ENCODE peak calls at places on chromosomes 12 and 14, in eight cellular contexts. J is Jurkat, Clone E6-1; M is GM23338; I is ascending aorta; T is retinal pigment epithelial cell; D is neuronal stem cell; G is tibial artery; P is thoracic aorta. Y is an unnamed sample.

GRCh38 chr12:105226219-105226618 is 9.8 kb downstream of the APPL2 start:
- DNase-seq in G (peak), P (peak), M (peak), I (peak), T (peak), J (peak), D (no peak), Y (peak)

GRCh38 chr14:31025335-31026075 is at the start of gene AP4S1:
- DNase-seq in J (no peak), G (peak), I (peak), D (peak), P (no peak), M (peak), T (no peak), Y (no peak)

GRCh38 chr12:46907791-46908190 is 82.0 kb upstream of the SLC38A4 start:
- DNase-seq in P (no peak), D (no peak), G (no peak), J (no peak), I (no peak), M (no peak), T (no peak), Y (no peak)

GRCh38 chr12:115035536-115036107 is 351.6 kb upstream of the TBX3 start:
- DNase-seq in I (no peak), M (no peak), P (no peak), J (no peak), G (no peak), D (peak), T (no peak), Y (no peak)

GRCh38 chr14:56145181-56145580 is 27.0 kb downstream of the PELI2 start:
- DNase-seq in G (no peak), M (no peak), P (no peak), I (no peak), D (no peak), J (no peak), T (no peak), Y (peak)

GRCh38 chr14:61322011-61322798 is 826 bp downstream of the PRKCH start:
- DNase-seq in P (no peak), D (no peak), T (no peak), G (no peak), I (no peak), M (peak), J (no peak), Y (no peak)

GRCh38 chr12:132284618-132285310 is 44.6 kb downstream of the GALNT9 start:
- DNase-seq in T (no peak), M (no peak), G (no peak), D (no peak), J (no peak), I (no peak), P (no peak), Y (no peak)

GRCh38 chr14:35366048-35366428 is 38.5 kb downstream of the NFKBIA start:
- DNase-seq in M (no peak), T (no peak), J (no peak), I (peak), G (no peak), P (no peak), D (no peak), Y (no peak)

GRCh38 chr12:82413994-82414393 is 55.7 kb downstream of the METTL25 start:
- DNase-seq in T (no peak), I (no peak), G (no peak), P (no peak), J (no peak), M (no peak), D (no peak), Y (no peak)

GRCh38 chr12:52407918-52408317 is 1.8 kb upstream of the KRT82 start:
- DNase-seq in J (no peak), G (no peak), I (no peak), T (no peak), P (no peak), D (no peak), M (no peak), Y (no peak)

DNA sequence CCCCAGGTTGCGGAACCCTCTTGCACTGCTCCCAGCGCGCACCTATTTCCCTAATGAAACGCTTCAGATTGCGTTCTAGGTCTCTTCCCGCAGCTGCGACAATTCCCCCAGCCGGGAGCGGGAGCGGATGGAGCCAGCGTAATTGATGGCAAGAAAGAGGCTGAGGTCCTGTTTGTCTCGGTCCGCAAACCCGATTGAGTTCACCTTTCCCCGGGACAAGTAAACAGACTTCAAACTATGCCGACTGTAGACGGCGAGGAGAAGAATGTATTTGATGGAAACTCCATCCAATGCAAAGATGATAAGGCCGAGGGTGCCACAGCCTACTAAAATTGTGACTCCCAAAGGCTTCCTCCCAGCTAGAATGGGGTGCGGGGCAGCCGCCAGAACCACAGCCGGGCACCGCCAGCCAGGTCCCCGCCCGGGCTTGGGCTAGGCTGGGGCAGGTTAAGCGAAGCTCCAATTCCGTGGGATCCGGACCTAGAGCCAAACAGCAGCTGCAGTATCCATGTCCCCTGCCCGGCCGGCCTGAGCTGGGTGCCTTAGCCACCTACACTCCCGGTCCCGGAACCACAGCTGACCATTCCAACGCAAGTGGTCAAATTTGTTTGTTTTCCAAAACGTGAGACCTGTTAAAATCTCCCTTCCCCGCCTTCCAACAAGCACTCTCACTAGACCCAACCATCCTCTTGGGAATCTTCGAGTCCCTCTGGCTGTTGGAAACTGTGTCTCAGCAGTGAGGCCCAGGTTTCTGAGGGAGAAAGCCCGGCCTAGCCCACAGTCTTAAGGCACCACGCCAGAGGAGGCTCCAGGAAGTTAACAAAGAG is 5.5 kb downstream of the NKX2-1 start:
- DNase-seq in T (no peak), M (peak), P (no peak), I (no peak), D (no peak), G (no peak), J (no peak), Y (no peak)
- H3K4me3 ChIP-seq in T (no peak), M (peak), P (no peak), I (no peak), D (no peak), G (no peak), J (no peak), Y (no peak)

DNA sequence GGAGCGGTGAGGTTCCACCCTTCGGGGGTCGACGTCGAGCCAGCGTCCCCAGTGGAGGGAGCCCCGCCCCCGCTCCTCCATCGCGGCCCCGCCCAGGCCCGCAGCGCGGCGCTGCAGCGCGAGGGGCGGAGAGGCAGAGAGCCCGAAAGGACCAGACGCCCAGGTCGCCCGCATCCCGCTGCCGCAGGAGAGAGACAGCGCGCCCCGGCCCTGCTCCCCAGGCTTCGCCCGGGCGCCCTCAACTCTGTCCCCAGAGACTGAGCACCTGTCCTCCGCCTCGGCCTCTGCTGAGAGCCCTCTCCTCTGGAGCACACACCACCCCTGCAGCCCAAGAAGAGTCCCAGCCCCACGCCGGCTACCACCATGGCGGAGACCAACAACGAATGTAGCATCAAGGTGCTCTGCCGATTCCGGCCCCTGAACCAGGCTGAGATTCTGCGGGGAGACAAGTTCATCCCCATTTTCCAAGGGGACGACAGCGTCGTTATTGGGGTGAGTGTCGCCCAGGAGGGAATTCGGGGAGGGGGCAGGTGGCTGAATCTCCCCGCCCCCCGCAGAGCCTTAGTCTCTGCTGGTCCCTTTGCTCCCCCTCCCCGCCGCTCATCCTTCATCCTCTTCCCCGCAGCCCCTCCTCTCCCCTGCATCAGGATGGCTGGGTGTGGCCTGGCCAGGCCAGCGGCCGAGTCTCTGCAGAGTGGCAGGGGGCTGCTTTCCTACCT is at the start of gene KIF5A:
- DNase-seq in T (no peak), P (no peak), D (peak), M (peak), J (no peak), G (no peak), I (peak), Y (no peak)
- H3K4me3 ChIP-seq in T (peak), P (peak), D (peak), M (peak), J (peak), G (peak), I (peak), Y (peak)

GRCh38 chr12:6752181-6752930 is 585 bp downstream of the MLF2 start:
- DNase-seq in I (no peak), P (no peak), D (no peak), M (peak), J (no peak), G (peak), T (no peak), Y (peak)

GRCh38 chr12:6754406-6754805 is 1.5 kb upstream of the MLF2 start:
- DNase-seq in M (no peak), I (no peak), T (no peak), J (no peak), P (no peak), D (no peak), G (no peak), Y (no peak)

GRCh38 chr12:6751767-6752166 is 1.2 kb downstream of the MLF2 start:
- DNase-seq in T (no peak), D (no peak), J (no peak), M (no peak), I (no peak), G (no peak), P (no peak), Y (no peak)

GRCh38 chr12:6752931-6753771 is at the start of gene MLF2:
- DNase-seq in P (peak), T (peak), D (peak), M (peak), J (peak), I (peak), G (peak), Y (peak)

GRCh38 chr12:6753772-6754356 is 923 bp upstream of the MLF2 start:
- DNase-seq in M (peak), D (no peak), G (no peak), I (no peak), J (no peak), T (no peak), P (no peak), Y (no peak)
- H3K4me3 ChIP-seq in M (peak), D (no peak), G (peak), I (peak), J (peak), T (no peak), P (no peak), Y (no peak)

GRCh38 chr12:67993143-67993542 is 3.9 kb downstream of the IFNG-AS1 start:
- DNase-seq in J (no peak), I (no peak), P (no peak), D (no peak), G (no peak), M (no peak), T (no peak), Y (no peak)

GRCh38 chr12:67988600-67988999 is 647 bp upstream of the IFNG-AS1 start:
- DNase-seq in J (no peak), M (no peak), P (no peak), T (no peak), D (peak), G (no peak), I (no peak), Y (no peak)

GRCh38 chr12:67994046-67994445 is 4.8 kb downstream of the IFNG-AS1 start:
- DNase-seq in J (no peak), G (no peak), T (no peak), I (no peak), D (no peak), P (no peak), M (peak), Y (no peak)

GRCh38 chr12:67989184-67989965 is at the start of gene IFNG-AS1:
- DNase-seq in D (no peak), J (no peak), I (no peak), T (no peak), G (no peak), M (no peak), P (no peak), Y (no peak)

GRCh38 chr12:67991158-67991557 is 1.9 kb downstream of the IFNG-AS1 start:
- DNase-seq in T (no peak), M (no peak), I (no peak), D (no peak), G (no peak), P (no peak), J (no peak), Y (no peak)
- H3K4me3 ChIP-seq in T (no peak), M (no peak), I (no peak), D (no peak), G (no peak), P (no peak), J (no peak), Y (no peak)

GRCh38 chr12:50219544-50219943 is 52.4 kb upstream of the CERS5 start:
- DNase-seq in J (no peak), M (no peak), I (no peak), P (no peak), D (no peak), T (no peak), G (no peak), Y (no peak)

GRCh38 chr12:50224026-50224692 is 57.0 kb upstream of the CERS5 start:
- DNase-seq in M (peak), D (no peak), G (no peak), J (no peak), I (no peak), P (no peak), T (peak), Y (peak)

GRCh38 chr12:50220357-50221061 is 53.3 kb upstream of the CERS5 start:
- DNase-seq in G (no peak), M (no peak), T (no peak), I (no peak), J (no peak), D (no peak), P (peak), Y (peak)

GRCh38 chr12:50222275-50222783 is 55.2 kb upstream of the CERS5 start:
- DNase-seq in T (no peak), J (peak), P (peak), G (peak), I (peak), M (peak), D (peak), Y (peak)

DNA sequence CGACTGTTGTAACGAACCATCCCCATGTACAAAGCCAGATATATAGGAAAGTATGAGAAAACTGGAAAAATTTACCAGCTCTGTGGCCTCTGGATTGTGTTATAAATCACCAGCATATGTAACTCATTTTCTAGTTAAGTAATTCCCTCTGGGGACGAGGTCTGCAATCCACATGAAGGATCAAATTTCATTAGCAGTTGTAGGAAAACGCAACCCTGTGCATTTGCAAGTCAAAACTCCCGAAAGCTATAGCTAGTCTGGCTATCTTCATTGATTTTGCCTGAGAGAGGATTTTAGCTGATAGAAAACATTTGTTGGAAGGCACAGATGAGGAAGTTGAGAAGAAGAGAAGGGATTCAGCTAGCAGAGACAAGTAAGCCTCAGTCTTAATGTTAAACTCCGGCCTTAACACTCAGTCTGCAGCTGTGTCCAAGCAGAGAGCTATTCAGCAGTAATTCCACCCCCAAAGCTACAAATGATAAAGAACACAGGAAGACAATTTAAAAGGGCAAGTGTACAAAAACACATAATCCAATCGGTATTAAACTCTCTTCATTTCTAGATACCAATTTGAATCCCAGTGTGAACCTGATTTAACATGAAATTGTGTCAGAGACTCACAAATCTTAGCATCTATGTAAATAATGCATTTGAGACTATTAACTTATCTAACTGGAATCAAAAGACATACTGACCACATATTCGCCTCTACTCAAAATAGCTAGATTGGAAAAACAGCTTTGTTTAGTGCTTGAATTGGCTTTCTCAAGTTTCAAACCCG is 54.2 kb upstream of the CERS5 start:
- DNase-seq in T (no peak), P (no peak), M (peak), J (no peak), I (no peak), D (peak), G (no peak), Y (peak)
- H3K4me3 ChIP-seq in T (peak), P (peak), M (peak), J (peak), I (peak), D (peak), G (peak), Y (peak)

DNA sequence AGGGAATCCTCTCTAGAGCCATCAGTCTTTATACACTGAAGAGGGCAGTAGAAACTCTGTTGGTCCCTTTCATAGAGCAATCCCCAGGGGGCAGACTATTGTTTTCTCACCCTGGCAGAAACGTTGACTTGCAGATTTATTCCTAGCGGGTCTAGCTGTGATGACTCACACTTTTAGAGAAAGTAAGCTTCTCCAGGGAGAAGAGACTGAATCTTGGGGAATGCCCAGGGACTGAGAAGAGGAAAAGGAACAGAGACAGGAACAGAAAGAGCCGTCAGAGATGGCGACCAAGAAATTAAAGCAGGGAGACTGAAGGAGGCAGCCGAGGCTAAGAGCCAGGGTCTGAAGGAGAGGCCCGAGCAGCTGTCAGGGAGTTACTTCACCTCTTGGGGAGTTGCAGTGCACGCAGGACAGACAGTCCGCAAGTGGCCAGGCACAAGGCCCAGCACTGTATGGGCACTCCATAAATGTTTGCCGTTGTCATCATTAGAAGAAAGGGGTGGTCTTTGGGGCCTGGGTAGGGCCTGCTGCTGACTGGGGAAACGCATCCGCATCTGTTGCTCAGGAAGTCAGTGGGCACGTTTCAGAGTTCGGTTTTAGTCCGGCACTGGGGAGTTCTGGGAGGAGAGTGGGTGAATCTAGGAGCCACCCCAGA is 13.0 kb downstream of the PLEKHG6 start:
- DNase-seq in P (no peak), D (no peak), I (peak), M (peak), J (no peak), G (no peak), T (peak), Y (peak)
- H3K4me3 ChIP-seq in P (peak), D (no peak), I (peak), M (peak), J (no peak), G (peak), T (no peak), Y (no peak)

GRCh38 chr12:112130461-112130998 is 5.2 kb downstream of the TRAFD1 start:
- DNase-seq in D (no peak), G (no peak), M (no peak), I (no peak), T (no peak), P (no peak), J (peak), Y (no peak)
- H3K4me3 ChIP-seq in D (no peak), G (peak), M (no peak), I (peak), T (no peak), P (peak), J (peak), Y (no peak)

DNA sequence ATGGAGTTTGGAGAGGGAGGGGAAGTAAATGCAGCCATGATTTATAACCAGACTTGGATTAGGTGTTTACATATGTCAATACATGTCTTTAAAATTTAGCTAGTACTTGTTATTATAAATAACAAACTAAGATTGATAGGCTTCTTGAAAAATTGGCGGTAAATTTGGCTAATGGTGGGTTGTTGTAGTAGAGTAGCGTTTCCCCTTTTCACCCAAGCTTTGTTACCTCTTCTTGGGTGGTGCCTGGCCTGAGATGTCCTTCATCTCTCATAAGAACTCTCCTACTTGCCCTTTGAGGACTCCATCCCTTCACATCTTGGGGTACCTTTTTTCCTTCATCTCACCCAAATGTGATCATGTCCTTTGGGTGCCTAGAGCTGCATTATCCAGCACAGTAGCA is 11.2 kb downstream of the MARK3 start:
- DNase-seq in P (no peak), T (no peak), I (no peak), D (no peak), M (no peak), J (no peak), G (no peak), Y (no peak)
- H3K4me3 ChIP-seq in P (no peak), T (no peak), I (no peak), D (no peak), M (no peak), J (no peak), G (no peak), Y (no peak)

GRCh38 chr12:54040648-54041047 is 7.8 kb downstream of the HOXC5 start:
- DNase-seq in J (no peak), G (no peak), M (no peak), T (no peak), D (no peak), I (no peak), P (no peak), Y (no peak)
- H3K4me3 ChIP-seq in J (no peak), G (no peak), M (no peak), T (no peak), D (no peak), I (no peak), P (no peak), Y (no peak)

DNA sequence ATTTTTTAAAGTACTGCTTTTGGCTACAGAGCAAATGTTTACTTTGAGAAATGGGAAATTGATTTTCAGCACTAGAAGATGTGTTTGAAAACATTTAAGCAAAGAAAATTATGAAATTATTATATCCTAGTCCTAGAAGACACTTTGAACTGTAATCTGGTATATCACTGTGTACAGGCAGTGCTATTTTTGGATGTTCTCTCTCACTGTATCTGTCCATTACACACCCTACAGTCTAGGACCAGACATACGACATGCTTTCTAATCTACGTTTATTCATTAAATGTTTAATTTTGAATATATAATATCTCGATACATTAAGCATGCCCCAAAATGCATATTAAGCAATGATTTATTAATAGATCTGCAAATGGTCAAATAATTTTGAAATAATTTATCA is 82.5 kb downstream of the ST8SIA1 start:
- DNase-seq in I (no peak), M (no peak), T (no peak), J (no peak), G (no peak), D (no peak), P (no peak), Y (no peak)
- H3K4me3 ChIP-seq in I (no peak), M (no peak), T (no peak), J (no peak), G (no peak), D (no peak), P (no peak), Y (no peak)